ENCODE peak calls at places on chromosome X, in seven cellular contexts. One of them, this sample, is unnamed.

GRCh38 chrX:129980043-129980442 is 2.4 kb upstream of the BCORL1 start:
- DNase-seq in fibroblast of lung: no peak
- DNase-seq in PC-3: no peak
- DNase-seq in GM23248: peak; percentile 29
- DNase-seq in mammary epithelial cell: no peak
- DNase-seq in GM23338: no peak
- DNase-seq in H1: no peak
- DNase-seq in this sample: peak; percentile 44

GRCh38 chrX:134933911-134934310 is 56.9 kb upstream of the SMIM10 start:
- DNase-seq in H1: no peak
- DNase-seq in GM23338: no peak
- DNase-seq in mammary epithelial cell: no peak
- DNase-seq in fibroblast of lung: no peak
- DNase-seq in PC-3: no peak
- DNase-seq in GM23248: no peak
- DNase-seq in this sample: no peak

GRCh38 chrX:1212532-1212931 is at the start of gene CRLF2:
- DNase-seq in PC-3: peak; percentile 49
- DNase-seq in H1: no peak
- DNase-seq in GM23248: peak; percentile 9
- DNase-seq in mammary epithelial cell: peak; percentile 29
- DNase-seq in GM23338: no peak
- DNase-seq in fibroblast of lung: no peak
- DNase-seq in this sample: no peak

GRCh38 chrX:103376979-103377324 is 614 bp downstream of the BEX3 start:
- DNase-seq in mammary epithelial cell: no peak
- DNase-seq in GM23338: peak; percentile 72
- DNase-seq in fibroblast of lung: peak; percentile 50
- DNase-seq in GM23248: peak; percentile 45
- DNase-seq in PC-3: peak; percentile 29
- DNase-seq in H1: no peak
- DNase-seq in this sample: peak; percentile 46

GRCh38 chrX:115344885-115345653 is 55.6 kb downstream of the LUZP4 start:
- DNase-seq in GM23248: peak; percentile 93
- DNase-seq in GM23338: peak; percentile 55
- DNase-seq in PC-3: peak; percentile 86
- DNase-seq in fibroblast of lung: peak; percentile 97
- DNase-seq in mammary epithelial cell: peak; percentile 85
- DNase-seq in H1: peak; percentile 0
- DNase-seq in this sample: peak; percentile 97

GRCh38 chrX:71930298-71930697 is 19.7 kb downstream of the NHSL2 start:
- DNase-seq in GM23248: peak; percentile 43
- DNase-seq in H1: no peak
- DNase-seq in fibroblast of lung: no peak
- DNase-seq in GM23338: no peak
- DNase-seq in PC-3: no peak
- DNase-seq in mammary epithelial cell: no peak
- DNase-seq in this sample: no peak

GRCh38 chrX:135520022-135520552 is 373 bp upstream of the INTS6L start:
- DNase-seq in PC-3: no peak
- DNase-seq in GM23338: peak; percentile 39
- DNase-seq in H1: no peak
- DNase-seq in mammary epithelial cell: peak; percentile 9
- DNase-seq in GM23248: peak; percentile 54
- DNase-seq in fibroblast of lung: peak; percentile 52
- DNase-seq in this sample: peak; percentile 13

GRCh38 chrX:151984328-151984727 is 9.9 kb upstream of the GABRE start:
- DNase-seq in mammary epithelial cell: peak; percentile 84
- DNase-seq in GM23248: peak; percentile 88
- DNase-seq in H1: no peak
- DNase-seq in fibroblast of lung: peak; percentile 33
- DNase-seq in PC-3: peak; percentile 48
- DNase-seq in GM23338: no peak
- DNase-seq in this sample: no peak

GRCh38 chrX:5681159-5681558 is 547.5 kb downstream of the NLGN4X start:
- DNase-seq in fibroblast of lung: no peak
- DNase-seq in GM23338: peak; percentile 53
- DNase-seq in PC-3: peak; percentile 9
- DNase-seq in mammary epithelial cell: peak; percentile 32
- DNase-seq in H1: no peak
- DNase-seq in GM23248: no peak
- DNase-seq in this sample: peak; percentile 21

GRCh38 chrX:152936306-152936705 is 38.4 kb downstream of the ZNF185 start:
- DNase-seq in H1: no peak
- DNase-seq in GM23248: no peak
- DNase-seq in fibroblast of lung: no peak
- DNase-seq in PC-3: no peak
- DNase-seq in mammary epithelial cell: no peak
- DNase-seq in GM23338: no peak
- DNase-seq in this sample: no peak

GRCh38 chrX:116827063-116827462 is 364.3 kb upstream of the CT83 start:
- DNase-seq in H1: no peak
- DNase-seq in fibroblast of lung: no peak
- DNase-seq in mammary epithelial cell: no peak
- DNase-seq in PC-3: no peak
- DNase-seq in GM23248: no peak
- DNase-seq in GM23338: no peak
- DNase-seq in this sample: no peak

GRCh38 chrX:152900937-152901445 is 3.1 kb downstream of the ZNF185 start:
- DNase-seq in H1: no peak
- DNase-seq in PC-3: peak; percentile 25
- DNase-seq in fibroblast of lung: no peak
- DNase-seq in mammary epithelial cell: no peak
- DNase-seq in GM23248: peak; percentile 33
- DNase-seq in GM23338: no peak
- DNase-seq in this sample: no peak

GRCh38 chrX:99572711-99573110 is 837.4 kb downstream of the PCDH19 start:
- DNase-seq in GM23338: peak; percentile 23
- DNase-seq in H1: no peak
- DNase-seq in GM23248: no peak
- DNase-seq in fibroblast of lung: no peak
- DNase-seq in PC-3: no peak
- DNase-seq in mammary epithelial cell: no peak
- DNase-seq in this sample: no peak

GRCh38 chrX:119407681-119408080 is 8.5 kb downstream of the SLC25A43 start:
- DNase-seq in fibroblast of lung: no peak
- DNase-seq in GM23338: no peak
- DNase-seq in GM23248: peak; percentile 69
- DNase-seq in PC-3: no peak
- DNase-seq in mammary epithelial cell: no peak
- DNase-seq in H1: no peak
- DNase-seq in this sample: no peak

GRCh38 chrX:63686878-63687714 is 97.9 kb downstream of the ARHGEF9 start:
- DNase-seq in GM23248: peak; percentile 68
- DNase-seq in fibroblast of lung: peak; percentile 48
- DNase-seq in H1: peak; percentile 0
- DNase-seq in GM23338: peak; percentile 73
- DNase-seq in PC-3: peak; percentile 68
- DNase-seq in mammary epithelial cell: peak; percentile 41
- DNase-seq in this sample: peak; percentile 35

GRCh38 chrX:633043-633654 is 2.6 kb downstream of the SHOX start:
- DNase-seq in PC-3: no peak
- DNase-seq in fibroblast of lung: no peak
- DNase-seq in H1: no peak
- DNase-seq in GM23338: no peak
- DNase-seq in GM23248: no peak
- DNase-seq in mammary epithelial cell: no peak
- DNase-seq in this sample: no peak

GRCh38 chrX:30931920-30932319 is 42.9 kb upstream of the TAB3 start:
- DNase-seq in H1: no peak
- DNase-seq in mammary epithelial cell: no peak
- DNase-seq in PC-3: no peak
- DNase-seq in GM23248: no peak
- DNase-seq in GM23338: no peak
- DNase-seq in fibroblast of lung: no peak
- DNase-seq in this sample: no peak

GRCh38 chrX:107574054-107574683 is 54.1 kb upstream of the PRPS1 start:
- DNase-seq in GM23338: no peak
- DNase-seq in mammary epithelial cell: peak; percentile 73
- DNase-seq in GM23248: peak; percentile 81
- DNase-seq in fibroblast of lung: peak; percentile 85
- DNase-seq in H1: no peak
- DNase-seq in PC-3: peak; percentile 84
- DNase-seq in this sample: no peak

GRCh38 chrX:11648705-11649519 is 16.8 kb downstream of the ARHGAP6 start:
- DNase-seq in fibroblast of lung: no peak
- DNase-seq in H1: no peak
- DNase-seq in GM23338: no peak
- DNase-seq in mammary epithelial cell: peak; percentile 10
- DNase-seq in GM23248: peak; percentile 3
- DNase-seq in PC-3: peak; percentile 26
- DNase-seq in this sample: no peak

GRCh38 chrX:108399427-108400165 is 38.6 kb downstream of the COL4A6 start:
- DNase-seq in GM23338: no peak
- DNase-seq in mammary epithelial cell: peak; percentile 86
- DNase-seq in GM23248: peak; percentile 66
- DNase-seq in H1: no peak
- DNase-seq in fibroblast of lung: peak; percentile 35
- DNase-seq in PC-3: peak; percentile 92
- DNase-seq in this sample: no peak

GRCh38 chrX:22742174-22742573 is 257.6 kb upstream of the DDX53 start:
- DNase-seq in H1: no peak
- DNase-seq in PC-3: peak; percentile 11
- DNase-seq in GM23338: no peak
- DNase-seq in GM23248: peak; percentile 80
- DNase-seq in fibroblast of lung: peak; percentile 94
- DNase-seq in mammary epithelial cell: peak; percentile 6
- DNase-seq in this sample: no peak

GRCh38 chrX:109911046-109911445 is 91.9 kb upstream of the TMEM164 start:
- DNase-seq in fibroblast of lung: peak; percentile 18
- DNase-seq in H1: no peak
- DNase-seq in mammary epithelial cell: no peak
- DNase-seq in GM23248: peak; percentile 13
- DNase-seq in PC-3: peak; percentile 35
- DNase-seq in GM23338: peak; percentile 7
- DNase-seq in this sample: no peak

GRCh38 chrX:153772608-153773217 is 8.1 kb upstream of the SRPK3 start:
- DNase-seq in GM23338: no peak
- DNase-seq in PC-3: no peak
- DNase-seq in H1: no peak
- DNase-seq in GM23248: no peak
- DNase-seq in fibroblast of lung: no peak
- DNase-seq in mammary epithelial cell: no peak
- DNase-seq in this sample: no peak

GRCh38 chrX:53050841-53051240 is 2.3 kb downstream of the GPR173 start:
- DNase-seq in GM23338: no peak
- DNase-seq in mammary epithelial cell: no peak
- DNase-seq in H1: no peak
- DNase-seq in fibroblast of lung: peak; percentile 1
- DNase-seq in PC-3: no peak
- DNase-seq in GM23248: peak; percentile 45
- DNase-seq in this sample: no peak
- TF ChIP-seq EZH2 in GM23338: no peak
- TF ChIP-seq EZH2 in mammary epithelial cell: no peak
- TF ChIP-seq EZH2 in H1: no peak
- TF ChIP-seq EZH2 in fibroblast of lung: no peak
- TF ChIP-seq EZH2 in PC-3: no peak
- TF ChIP-seq EZH2 in GM23248: no peak
- TF ChIP-seq EZH2 in this sample: no peak

GRCh38 chrX:66728818-66729271 is 90.0 kb upstream of the EDA2R start:
- DNase-seq in PC-3: peak; percentile 39
- DNase-seq in GM23338: peak; percentile 68
- DNase-seq in mammary epithelial cell: peak; percentile 55
- DNase-seq in H1: peak; percentile 13
- DNase-seq in fibroblast of lung: peak; percentile 33
- DNase-seq in GM23248: peak; percentile 83
- DNase-seq in this sample: peak; percentile 72
- H2AFZ ChIP-seq in PC-3: peak overlapping the region; percentile 18
- H2AFZ ChIP-seq in GM23338: no peak overlapping the region
- H2AFZ ChIP-seq in mammary epithelial cell: peak overlapping the region; percentile 80
- H2AFZ ChIP-seq in H1: peak overlapping the region; percentile 98
- H2AFZ ChIP-seq in fibroblast of lung: peak overlapping the region; percentile 94
- H2AFZ ChIP-seq in GM23248: peak overlapping the region; percentile 90
- H2AFZ ChIP-seq in this sample: peak overlapping the region; percentile 34

GRCh38 chrX:21374994-21375794 is 976 bp downstream of the CNKSR2 start:
- DNase-seq in GM23338: peak; percentile 23
- DNase-seq in fibroblast of lung: no peak
- DNase-seq in GM23248: no peak
- DNase-seq in mammary epithelial cell: no peak
- DNase-seq in H1: no peak
- DNase-seq in PC-3: no peak
- DNase-seq in this sample: peak; percentile 5

GRCh38 chrX:21373001-21373400 is 1.2 kb upstream of the CNKSR2 start:
- DNase-seq in H1: no peak
- DNase-seq in mammary epithelial cell: no peak
- DNase-seq in GM23248: no peak
- DNase-seq in GM23338: no peak
- DNase-seq in PC-3: no peak
- DNase-seq in fibroblast of lung: no peak
- DNase-seq in this sample: no peak

GRCh38 chrX:21373637-21374162 is 518 bp upstream of the CNKSR2 start:
- DNase-seq in GM23338: peak; percentile 27
- DNase-seq in GM23248: peak; percentile 22
- DNase-seq in H1: no peak
- DNase-seq in PC-3: no peak
- DNase-seq in fibroblast of lung: no peak
- DNase-seq in mammary epithelial cell: no peak
- DNase-seq in this sample: no peak

GRCh38 chrX:21375795-21376069 is 1.5 kb downstream of the CNKSR2 start:
- DNase-seq in GM23248: no peak
- DNase-seq in PC-3: no peak
- DNase-seq in GM23338: peak; percentile 46
- DNase-seq in mammary epithelial cell: no peak
- DNase-seq in H1: no peak
- DNase-seq in fibroblast of lung: no peak
- DNase-seq in this sample: peak; percentile 8

GRCh38 chrX:21374163-21374993 is at the start of gene CNKSR2:
- DNase-seq in GM23338: peak; percentile 74
- DNase-seq in GM23248: peak; percentile 50
- DNase-seq in mammary epithelial cell: peak; percentile 26
- DNase-seq in fibroblast of lung: peak; percentile 19
- DNase-seq in PC-3: peak; percentile 14
- DNase-seq in H1: no peak
- DNase-seq in this sample: peak; percentile 78
- TF ChIP-seq EZH2 in GM23338: no peak
- TF ChIP-seq EZH2 in GM23248: no peak
- TF ChIP-seq EZH2 in mammary epithelial cell: no peak
- TF ChIP-seq EZH2 in fibroblast of lung: peak; percentile 58
- TF ChIP-seq EZH2 in PC-3: peak; percentile 87
- TF ChIP-seq EZH2 in H1: no peak
- TF ChIP-seq EZH2 in this sample: no peak

DNA sequence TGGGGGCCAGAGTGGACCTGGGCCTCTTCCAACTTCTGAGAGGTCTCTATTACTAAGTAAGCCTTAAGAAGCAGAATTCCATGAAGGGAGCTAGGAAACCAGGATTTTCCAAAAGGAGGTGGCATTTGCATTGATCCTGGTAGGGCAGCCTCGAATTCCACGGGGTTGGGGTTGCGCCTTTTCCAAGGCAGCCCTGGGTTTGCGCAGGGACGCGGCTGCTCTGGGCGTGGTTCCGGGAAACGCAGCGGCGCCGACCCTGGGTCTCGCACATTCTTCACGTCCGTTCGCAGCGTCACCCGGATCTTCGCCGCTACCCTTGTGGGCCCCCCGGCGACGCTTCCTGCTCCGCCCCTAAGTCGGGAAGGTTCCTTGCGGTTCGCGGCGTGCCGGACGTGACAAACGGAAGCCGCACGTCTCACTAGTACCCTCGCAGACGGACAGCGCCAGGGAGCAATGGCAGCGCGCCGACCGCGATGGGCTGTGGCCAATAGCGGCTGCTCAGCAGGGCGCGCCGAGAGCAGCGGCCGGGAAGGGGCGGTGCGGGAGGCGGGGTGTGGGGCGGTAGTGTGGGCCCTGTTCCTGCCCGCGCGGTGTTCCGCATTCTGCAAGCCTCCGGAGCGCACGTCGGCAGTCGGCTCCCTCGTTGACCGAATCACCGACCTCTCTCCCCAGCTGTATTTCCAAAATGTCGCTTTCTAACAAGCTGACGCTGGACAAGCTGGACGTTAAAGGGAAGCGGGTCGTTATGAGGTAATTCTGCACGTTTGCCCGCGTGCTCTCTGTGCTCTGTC is at the start of gene PGK1:
- DNase-seq in fibroblast of lung: peak; percentile 97
- DNase-seq in GM23338: peak; percentile 94
- DNase-seq in H1: peak; percentile 89
- DNase-seq in mammary epithelial cell: peak; percentile 94
- DNase-seq in GM23248: peak; percentile 95
- DNase-seq in PC-3: peak; percentile 97
- DNase-seq in this sample: peak; percentile 95
- H2AFZ ChIP-seq in fibroblast of lung: no peak within 1 kb of the TSS
- H2AFZ ChIP-seq in GM23338: no peak within 1 kb of the TSS
- H2AFZ ChIP-seq in H1: no peak within 1 kb of the TSS
- H2AFZ ChIP-seq in mammary epithelial cell: peak within 1 kb of the TSS; percentile 65
- H2AFZ ChIP-seq in GM23248: peak within 1 kb of the TSS; percentile 78
- H2AFZ ChIP-seq in PC-3: peak within 1 kb of the TSS; percentile 67
- H2AFZ ChIP-seq in this sample: peak within 1 kb of the TSS; percentile 62

This sample was measured in hepatocyte.